ENCODE peak calls at places on chromosomes 1 and 21, in eight cellular contexts. N is AG04450; E is A549; K is prostate gland; W is AG10803; I is cardiac muscle cell; M is neuronal stem cell; B is CD4-positive, alpha-beta memory T cell. X is an unnamed sample.

GRCh38 chr1:39196244-39197215 is 8.0 kb upstream of the MACF1 start:
- DNase-seq in N (no peak), E (no peak), K (no peak), W (peak), I (no peak), M (no peak), B (peak), X (peak)

GRCh38 chr21:14956826-14957225 is 108.0 kb downstream of the NRIP1 start:
- DNase-seq in N (peak), E (no peak), K (no peak), W (peak), I (no peak), M (no peak), B (no peak), X (no peak)

GRCh38 chr1:14552246-14552970 is 46.1 kb upstream of the KAZN start:
- DNase-seq in N (no peak), E (no peak), K (no peak), W (no peak), I (no peak), M (no peak), B (no peak), X (no peak)

GRCh38 chr21:21714396-21714795 is 716.2 kb downstream of the NCAM2 start:
- DNase-seq in N (peak), E (no peak), K (no peak), W (peak), I (no peak), M (no peak), B (no peak), X (no peak)

GRCh38 chr1:236468625-236469024 is 55.2 kb upstream of the LGALS8 start:
- DNase-seq in N (no peak), E (no peak), K (no peak), W (no peak), I (no peak), M (no peak), B (no peak), X (no peak)

GRCh38 chr1:57843760-57844159 is 419.9 kb upstream of the DAB1 start:
- DNase-seq in N (no peak), E (no peak), K (no peak), W (peak), I (no peak), M (no peak), B (no peak), X (no peak)

GRCh38 chr1:178651742-178652141 is 73.3 kb upstream of the RALGPS2 start:
- DNase-seq in N (no peak), E (no peak), K (no peak), W (no peak), I (no peak), M (no peak), B (no peak), X (no peak)

GRCh38 chr1:15663925-15664324 is 20.2 kb upstream of the PLEKHM2 start:
- DNase-seq in N (no peak), E (no peak), K (no peak), W (no peak), I (no peak), M (no peak), B (no peak), X (no peak)

GRCh38 chr1:187491082-187491720 is 662.5 kb downstream of the PLA2G4A start:
- DNase-seq in N (peak), E (peak), K (no peak), W (peak), I (no peak), M (no peak), B (no peak), X (no peak)

GRCh38 chr1:184890539-184890973 is 83.8 kb downstream of the NIBAN1 start:
- DNase-seq in N (no peak), E (no peak), K (no peak), W (peak), I (peak), M (no peak), B (peak), X (no peak)

GRCh38 chr1:119962296-119962968 is 66.1 kb upstream of the ADAM30 start:
- DNase-seq in N (no peak), E (no peak), K (no peak), W (peak), I (no peak), M (no peak), B (no peak), X (no peak)

GRCh38 chr1:235486321-235486720 is 17.9 kb downstream of the B3GALNT2 start:
- DNase-seq in N (no peak), E (no peak), K (no peak), W (no peak), I (no peak), M (no peak), B (no peak), X (no peak)

GRCh38 chr21:36203603-36203889 is 46.9 kb downstream of the DOP1B start:
- DNase-seq in N (peak), E (peak), K (no peak), W (peak), I (no peak), M (no peak), B (no peak), X (no peak)

GRCh38 chr21:27329255-27329851 is 362.5 kb upstream of the ADAMTS5 start:
- DNase-seq in N (peak), E (no peak), K (no peak), W (peak), I (no peak), M (no peak), B (no peak), X (no peak)

GRCh38 chr21:17660449-17660848 is 47.7 kb upstream of the BTG3 start:
- DNase-seq in N (no peak), E (peak), K (no peak), W (peak), I (no peak), M (no peak), B (no peak), X (no peak)

GRCh38 chr1:214234635-214235025 is 46.3 kb upstream of the SMYD2 start:
- DNase-seq in N (no peak), E (no peak), K (no peak), W (no peak), I (no peak), M (no peak), B (no peak), X (no peak)

GRCh38 chr1:213987876-213988638 is at the start of gene PROX1:
- DNase-seq in N (peak), E (peak), K (peak), W (peak), I (peak), M (peak), B (peak), X (no peak)

GRCh38 chr1:55636691-55637090 is 421.5 kb upstream of the USP24 start:
- DNase-seq in N (no peak), E (no peak), K (no peak), W (peak), I (no peak), M (no peak), B (no peak), X (no peak)

GRCh38 chr1:155219592-155220031 is 11.1 kb downstream of the MTX1 start:
- DNase-seq in N (no peak), E (no peak), K (no peak), W (peak), I (peak), M (no peak), B (no peak), X (peak)

GRCh38 chr1:206656936-206657335 is 21.6 kb downstream of the DYRK3 start:
- DNase-seq in N (no peak), E (no peak), K (no peak), W (no peak), I (no peak), M (no peak), B (no peak), X (no peak)

GRCh38 chr1:153535664-153536585 is at the start of gene S100A6:
- DNase-seq in N (peak), E (peak), K (peak), W (peak), I (peak), M (no peak), B (peak), X (no peak)

GRCh38 chr1:46175243-46175642 is 356 bp downstream of the TSPAN1 start:
- DNase-seq in N (no peak), E (no peak), K (no peak), W (no peak), I (no peak), M (no peak), B (no peak), X (no peak)

GRCh38 chr1:46172321-46172720 is 2.6 kb upstream of the TSPAN1 start:
- DNase-seq in N (no peak), E (no peak), K (no peak), W (no peak), I (no peak), M (no peak), B (no peak), X (no peak)

GRCh38 chr1:46176211-46176865 is at the start of gene P3R3URF:
- DNase-seq in N (no peak), E (no peak), K (no peak), W (no peak), I (no peak), M (no peak), B (no peak), X (no peak)

GRCh38 chr1:46173361-46173856 is 1.5 kb upstream of the TSPAN1 start:
- DNase-seq in N (no peak), E (no peak), K (no peak), W (peak), I (no peak), M (no peak), B (no peak), X (peak)

GRCh38 chr1:46174448-46175231 is at the start of gene TSPAN1:
- DNase-seq in N (no peak), E (no peak), K (no peak), W (peak), I (no peak), M (no peak), B (no peak), X (no peak)
- H3K4me3 ChIP-seq in N (no peak), E (no peak), K (no peak), W (no peak), I (no peak), M (no peak), B (no peak), X (no peak)

GRCh38 chr1:93614550-93615200 is 67.0 kb downstream of the BCAR3 start:
- DNase-seq in N (no peak), E (no peak), K (no peak), W (no peak), I (no peak), M (no peak), B (no peak), X (no peak)
- H3K4me3 ChIP-seq in N (no peak), E (no peak), K (no peak), W (no peak), I (no peak), M (no peak), B (no peak), X (no peak)

DNA sequence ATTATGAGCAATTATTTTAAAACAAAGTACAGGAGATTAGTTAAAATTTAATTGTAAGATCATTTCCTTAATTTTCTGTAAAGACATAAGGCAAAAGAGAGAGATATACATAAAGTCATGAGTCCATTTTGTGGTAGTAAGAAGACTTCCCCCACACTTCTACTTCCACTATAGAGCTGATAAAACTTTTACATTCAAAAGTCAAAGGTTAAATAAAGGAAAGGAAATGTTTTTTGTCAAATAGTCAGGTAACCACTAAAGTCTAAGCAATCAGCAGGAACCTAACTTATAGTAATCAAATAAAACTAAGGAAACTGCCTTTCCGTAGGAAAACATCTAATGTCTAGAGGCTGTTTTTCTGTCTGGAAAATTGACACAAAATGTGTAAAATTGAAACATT is 110.9 kb downstream of the DENND1B start:
- DNase-seq in N (no peak), E (no peak), K (no peak), W (no peak), I (no peak), M (no peak), B (no peak), X (no peak)
- H3K4me3 ChIP-seq in N (no peak), E (no peak), K (no peak), W (no peak), I (no peak), M (no peak), B (no peak), X (no peak)

GRCh38 chr1:150562384-150563339 is 13.5 kb downstream of the ADAMTSL4 start:
- DNase-seq in N (no peak), E (no peak), K (no peak), W (no peak), I (no peak), M (no peak), B (peak), X (peak)
- H3K4me3 ChIP-seq in N (peak), E (peak), K (peak), W (peak), I (peak), M (peak), B (peak), X (peak)

GRCh38 chr1:183165456-183165855 is 20.6 kb upstream of the LAMC2 start:
- DNase-seq in N (no peak), E (no peak), K (no peak), W (no peak), I (no peak), M (no peak), B (no peak), X (no peak)

GRCh38 chr1:183163311-183163710 is 22.8 kb upstream of the LAMC2 start:
- DNase-seq in N (peak), E (peak), K (no peak), W (peak), I (no peak), M (no peak), B (no peak), X (no peak)

GRCh38 chr1:183164963-183165362 is 21.1 kb upstream of the LAMC2 start:
- DNase-seq in N (no peak), E (no peak), K (no peak), W (no peak), I (no peak), M (no peak), B (no peak), X (no peak)

GRCh38 chr1:183166439-183166838 is 19.6 kb upstream of the LAMC2 start:
- DNase-seq in N (no peak), E (no peak), K (no peak), W (no peak), I (no peak), M (no peak), B (no peak), X (no peak)

DNA sequence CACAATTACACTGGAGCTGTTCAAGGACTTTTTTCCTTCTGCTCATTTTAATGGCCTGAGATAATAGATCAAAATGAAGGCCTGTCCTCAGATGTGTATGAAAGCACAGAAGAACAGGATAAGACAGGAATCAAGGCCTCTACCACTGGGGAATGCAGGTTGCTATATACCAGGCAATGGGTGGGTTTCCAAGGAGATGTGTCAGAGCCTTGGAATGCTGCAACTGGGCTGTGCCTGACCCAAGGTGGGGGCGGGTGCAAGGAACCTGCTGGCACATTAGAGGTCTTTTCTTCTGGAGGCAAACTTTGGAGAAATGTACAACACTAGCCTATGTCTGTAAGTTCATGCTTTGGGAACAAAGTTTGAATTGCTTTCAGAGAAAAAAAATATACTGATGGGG is 21.7 kb upstream of the LAMC2 start:
- DNase-seq in N (no peak), E (peak), K (no peak), W (peak), I (no peak), M (peak), B (no peak), X (no peak)
- H3K4me3 ChIP-seq in N (no peak), E (no peak), K (no peak), W (no peak), I (no peak), M (no peak), B (no peak), X (no peak)

DNA sequence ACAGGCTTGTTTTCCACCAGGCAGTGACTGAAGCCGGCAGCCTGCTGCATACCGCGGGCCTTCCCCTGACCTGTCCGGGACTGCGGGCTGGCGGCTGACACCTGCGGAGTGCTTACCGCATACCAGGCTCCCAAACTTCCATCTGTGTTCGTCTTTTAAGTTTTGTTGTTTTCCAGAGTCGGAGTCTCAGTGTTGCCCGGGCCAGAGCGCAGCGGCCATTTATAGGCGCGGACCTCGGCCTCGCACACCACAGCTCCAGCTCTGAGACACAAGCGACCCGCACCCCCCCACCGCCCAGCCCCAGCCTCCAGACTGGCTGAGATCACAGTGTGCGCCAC is 1.4 kb upstream of the ADARB1 start:
- DNase-seq in N (no peak), E (no peak), K (no peak), W (no peak), I (no peak), M (no peak), B (no peak), X (no peak)
- H3K4me3 ChIP-seq in N (no peak), E (no peak), K (no peak), W (peak), I (no peak), M (no peak), B (no peak), X (no peak)

GRCh38 chr1:115282825-115283224 is 55.2 kb downstream of the NGF start:
- DNase-seq in N (no peak), E (no peak), K (no peak), W (peak), I (no peak), M (no peak), B (no peak), X (peak)
- H3K4me3 ChIP-seq in N (no peak), E (no peak), K (no peak), W (no peak), I (no peak), M (no peak), B (no peak), X (no peak)

GRCh38 chr21:42032968-42033367 is 22.8 kb upstream of the ZBTB21 start:
- DNase-seq in N (no peak), E (no peak), K (no peak), W (no peak), I (no peak), M (no peak), B (no peak), X (peak)
- H3K4me3 ChIP-seq in N (no peak), E (no peak), K (no peak), W (no peak), I (no peak), M (no peak), B (no peak), X (no peak)

X was measured in OCI-LY7.